ENCODE peak calls at places on chromosome 17, in seven cellular contexts. N, E, O, Y, A, G and Q are unnamed samples.

GRCh38 chr17:79831367-79832210 is 7.7 kb downstream of the CBX4 start:
- DNase-seq in N (no peak), E (no peak), O (no peak), Y (no peak), A (peak; percentile 65), G (no peak), Q (peak; percentile 37)

GRCh38 chr17:60231691-60232090 is 81.9 kb downstream of the CA4 start:
- DNase-seq in N (no peak), E (peak; percentile 23), O (peak; percentile 66), Y (no peak), A (no peak), G (no peak), Q (peak; percentile 10)

GRCh38 chr17:1108810-1109605 is 70.8 kb downstream of the ABR start:
- DNase-seq in N (no peak), E (peak; percentile 48), O (peak; percentile 69), Y (no peak), A (peak; percentile 73), G (peak; percentile 69), Q (peak; percentile 63)

GRCh38 chr17:70353408-70354092 is 184.2 kb downstream of the KCNJ2 start:
- DNase-seq in N (no peak), E (no peak), O (no peak), Y (no peak), A (no peak), G (no peak), Q (peak; percentile 63)

GRCh38 chr17:72529386-72529785 is 408.6 kb downstream of the SOX9 start:
- DNase-seq in N (no peak), E (peak; percentile 35), O (no peak), Y (peak; percentile 4), A (no peak), G (no peak), Q (peak; percentile 21)

GRCh38 chr17:8056232-8056975 is 17.5 kb downstream of the ALOX15B start:
- DNase-seq in N (no peak), E (peak; percentile 67), O (peak; percentile 84), Y (no peak), A (no peak), G (peak; percentile 44), Q (peak; percentile 45)

GRCh38 chr17:15432807-15433547 is 34.4 kb downstream of the CDRT4 start:
- DNase-seq in N (no peak), E (no peak), O (no peak), Y (no peak), A (no peak), G (no peak), Q (no peak)

GRCh38 chr17:81415681-81416080 is 20.4 kb downstream of the BAHCC1 start:
- DNase-seq in N (no peak), E (no peak), O (no peak), Y (no peak), A (no peak), G (no peak), Q (no peak)

GRCh38 chr17:56269509-56269908 is 116.2 kb downstream of the ANKFN1 start:
- DNase-seq in N (no peak), E (no peak), O (no peak), Y (no peak), A (no peak), G (no peak), Q (no peak)

GRCh38 chr17:59756236-59756818 is 48.9 kb downstream of the VMP1 start:
- DNase-seq in N (no peak), E (peak; percentile 87), O (peak; percentile 95), Y (no peak), A (no peak), G (no peak), Q (peak; percentile 94)

GRCh38 chr17:65405563-65405962 is 155.9 kb downstream of the AXIN2 start:
- DNase-seq in N (no peak), E (no peak), O (no peak), Y (no peak), A (no peak), G (no peak), Q (no peak)

GRCh38 chr17:40303706-40304450 is 5.1 kb upstream of the RARA start:
- DNase-seq in N (no peak), E (peak; percentile 82), O (peak; percentile 41), Y (no peak), A (peak; percentile 17), G (no peak), Q (peak; percentile 20)

GRCh38 chr17:31309525-31309924 is 4.3 kb downstream of the EVI2B start:
- DNase-seq in N (no peak), E (no peak), O (no peak), Y (no peak), A (no peak), G (peak; percentile 37), Q (no peak)

GRCh38 chr17:68790931-68791330 is 164.3 kb downstream of the ABCA8 start:
- DNase-seq in N (no peak), E (peak; percentile 55), O (no peak), Y (no peak), A (peak; percentile 9), G (no peak), Q (no peak)

GRCh38 chr17:6328279-6328678 is 106.6 kb downstream of the AIPL1 start:
- DNase-seq in N (no peak), E (no peak), O (peak; percentile 30), Y (no peak), A (no peak), G (no peak), Q (no peak)

GRCh38 chr17:79942011-79942405 is 93.7 kb downstream of the TBC1D16 start:
- DNase-seq in N (no peak), E (no peak), O (no peak), Y (no peak), A (no peak), G (no peak), Q (no peak)

GRCh38 chr17:76530489-76530814 is 7.1 kb downstream of the CYGB start:
- DNase-seq in N (no peak), E (no peak), O (peak; percentile 58), Y (no peak), A (no peak), G (no peak), Q (peak; percentile 32)

GRCh38 chr17:39628655-39629493 is 2.1 kb downstream of the PPP1R1B start:
- DNase-seq in N (no peak), E (no peak), O (no peak), Y (no peak), A (peak; percentile 82), G (no peak), Q (no peak)

GRCh38 chr17:15502315-15503112 is 35.1 kb upstream of the CDRT4 start:
- DNase-seq in N (peak; percentile 20), E (peak; percentile 91), O (peak; percentile 83), Y (no peak), A (peak; percentile 85), G (peak; percentile 42), Q (peak; percentile 82)

GRCh38 chr17:61399131-61400057 is at the start of gene TBX2:
- DNase-seq in N (no peak), E (peak; percentile 81), O (peak; percentile 88), Y (no peak), A (no peak), G (no peak), Q (peak; percentile 89)

GRCh38 chr17:2947996-2948550 is 115.3 kb downstream of the OR1D5 start:
- DNase-seq in N (no peak), E (no peak), O (no peak), Y (no peak), A (no peak), G (no peak), Q (no peak)

GRCh38 chr17:9054611-9055010 is 33.3 kb downstream of the NTN1 start:
- DNase-seq in N (no peak), E (no peak), O (no peak), Y (no peak), A (no peak), G (no peak), Q (no peak)

GRCh38 chr17:76034433-76035185 is 7.5 kb upstream of the EVPL start:
- DNase-seq in N (no peak), E (no peak), O (no peak), Y (no peak), A (no peak), G (no peak), Q (no peak)

GRCh38 chr17:75109047-75109406 is 742 bp upstream of the ARMC7 start:
- DNase-seq in N (no peak), E (no peak), O (no peak), Y (no peak), A (peak; percentile 26), G (no peak), Q (no peak)